ENCODE peak calls at places on chromosomes 5 and 9, in seven cellular contexts. One of them, this sample, is unnamed.

GRCh38 chr5:1405121-1405520 is 40.1 kb downstream of the SLC6A3 start:
- DNase-seq in fibroblast of lung: no peak
- DNase-seq in heart right ventricle: no peak
- DNase-seq in RCC 7860: no peak
- DNase-seq in Kasumi-1: no peak
- DNase-seq in glomerular endothelial cell: no peak
- DNase-seq in glutamatergic neuron: peak; percentile 9
- DNase-seq in this sample: peak; percentile 62

GRCh38 chr5:1877434-1878049 is 5.2 kb downstream of the IRX4 start:
- DNase-seq in heart right ventricle: no peak
- DNase-seq in glomerular endothelial cell: no peak
- DNase-seq in RCC 7860: no peak
- DNase-seq in fibroblast of lung: peak; percentile 2
- DNase-seq in glutamatergic neuron: no peak
- DNase-seq in Kasumi-1: no peak
- DNase-seq in this sample: no peak

GRCh38 chr9:89555426-89556375 is 49.1 kb upstream of the GADD45G start:
- DNase-seq in heart right ventricle: no peak
- DNase-seq in glomerular endothelial cell: no peak
- DNase-seq in fibroblast of lung: no peak
- DNase-seq in Kasumi-1: no peak
- DNase-seq in RCC 7860: peak; percentile 67
- DNase-seq in glutamatergic neuron: no peak
- DNase-seq in this sample: no peak

GRCh38 chr9:137757613-137758029 is 120.0 kb upstream of the CACNA1B start:
- DNase-seq in fibroblast of lung: peak; percentile 77
- DNase-seq in Kasumi-1: no peak
- DNase-seq in heart right ventricle: no peak
- DNase-seq in glutamatergic neuron: no peak
- DNase-seq in RCC 7860: peak; percentile 81
- DNase-seq in glomerular endothelial cell: no peak
- DNase-seq in this sample: peak; percentile 93

GRCh38 chr5:59992206-59992605 is 98.7 kb upstream of the PDE4D start:
- DNase-seq in glutamatergic neuron: no peak
- DNase-seq in glomerular endothelial cell: no peak
- DNase-seq in heart right ventricle: no peak
- DNase-seq in Kasumi-1: no peak
- DNase-seq in RCC 7860: no peak
- DNase-seq in fibroblast of lung: no peak
- DNase-seq in this sample: no peak

GRCh38 chr5:178460598-178461425 is 129.4 kb downstream of the COL23A1 start:
- DNase-seq in Kasumi-1: peak; percentile 21
- DNase-seq in heart right ventricle: peak; percentile 80
- DNase-seq in fibroblast of lung: peak; percentile 39
- DNase-seq in RCC 7860: peak; percentile 19
- DNase-seq in glomerular endothelial cell: no peak
- DNase-seq in glutamatergic neuron: peak; percentile 92
- DNase-seq in this sample: peak; percentile 78

GRCh38 chr5:151499636-151500035 is 52.2 kb downstream of the SLC36A1 start:
- DNase-seq in Kasumi-1: peak; percentile 20
- DNase-seq in glomerular endothelial cell: no peak
- DNase-seq in RCC 7860: no peak
- DNase-seq in glutamatergic neuron: no peak
- DNase-seq in fibroblast of lung: peak; percentile 34
- DNase-seq in heart right ventricle: no peak
- DNase-seq in this sample: no peak

GRCh38 chr5:125440905-125441304 is 694.5 kb upstream of the ZNF608 start:
- DNase-seq in fibroblast of lung: no peak
- DNase-seq in RCC 7860: no peak
- DNase-seq in glutamatergic neuron: no peak
- DNase-seq in heart right ventricle: no peak
- DNase-seq in Kasumi-1: no peak
- DNase-seq in glomerular endothelial cell: no peak
- DNase-seq in this sample: no peak

GRCh38 chr9:3528466-3528865 is 2.7 kb upstream of the RFX3 start:
- DNase-seq in RCC 7860: no peak
- DNase-seq in glomerular endothelial cell: no peak
- DNase-seq in Kasumi-1: peak; percentile 25
- DNase-seq in fibroblast of lung: no peak
- DNase-seq in glutamatergic neuron: no peak
- DNase-seq in heart right ventricle: no peak
- DNase-seq in this sample: no peak

GRCh38 chr5:62960781-62961180 is 382.2 kb downstream of the LRRC70 start:
- DNase-seq in RCC 7860: no peak
- DNase-seq in glutamatergic neuron: no peak
- DNase-seq in Kasumi-1: no peak
- DNase-seq in glomerular endothelial cell: no peak
- DNase-seq in heart right ventricle: no peak
- DNase-seq in fibroblast of lung: no peak
- DNase-seq in this sample: no peak

GRCh38 chr9:99385814-99386279 is 163.8 kb downstream of the SEC61B start:
- DNase-seq in RCC 7860: no peak
- DNase-seq in Kasumi-1: no peak
- DNase-seq in glutamatergic neuron: peak; percentile 54
- DNase-seq in glomerular endothelial cell: no peak
- DNase-seq in fibroblast of lung: peak; percentile 57
- DNase-seq in heart right ventricle: peak; percentile 37
- DNase-seq in this sample: no peak

GRCh38 chr5:98320317-98320716 is 453.1 kb upstream of the RGMB start:
- DNase-seq in heart right ventricle: no peak
- DNase-seq in Kasumi-1: no peak
- DNase-seq in glomerular endothelial cell: no peak
- DNase-seq in RCC 7860: no peak
- DNase-seq in glutamatergic neuron: no peak
- DNase-seq in fibroblast of lung: no peak
- DNase-seq in this sample: no peak

GRCh38 chr5:1336749-1337489 is 8.0 kb downstream of the CLPTM1L start:
- DNase-seq in Kasumi-1: no peak
- DNase-seq in fibroblast of lung: no peak
- DNase-seq in glutamatergic neuron: no peak
- DNase-seq in heart right ventricle: no peak
- DNase-seq in glomerular endothelial cell: no peak
- DNase-seq in RCC 7860: no peak
- DNase-seq in this sample: peak; percentile 71

GRCh38 chr9:71587576-71588362 is 180.5 kb downstream of the CEMIP2 start:
- DNase-seq in fibroblast of lung: peak; percentile 5
- DNase-seq in RCC 7860: peak; percentile 89
- DNase-seq in glutamatergic neuron: no peak
- DNase-seq in glomerular endothelial cell: no peak
- DNase-seq in heart right ventricle: no peak
- DNase-seq in Kasumi-1: no peak
- DNase-seq in this sample: no peak

GRCh38 chr9:38362912-38363588 is 29.5 kb upstream of the ALDH1B1 start:
- DNase-seq in Kasumi-1: peak; percentile 85
- DNase-seq in RCC 7860: peak; percentile 66
- DNase-seq in glomerular endothelial cell: peak; percentile 33
- DNase-seq in fibroblast of lung: peak; percentile 87
- DNase-seq in heart right ventricle: no peak
- DNase-seq in glutamatergic neuron: peak; percentile 41
- DNase-seq in this sample: peak; percentile 87

GRCh38 chr9:128824911-128825310 is 4.7 kb downstream of the SPOUT1 start:
- DNase-seq in Kasumi-1: no peak
- DNase-seq in heart right ventricle: no peak
- DNase-seq in glutamatergic neuron: no peak
- DNase-seq in glomerular endothelial cell: no peak
- DNase-seq in fibroblast of lung: no peak
- DNase-seq in RCC 7860: no peak
- DNase-seq in this sample: peak; percentile 82

GRCh38 chr5:14802541-14802940 is 69.0 kb downstream of the ANKH start:
- DNase-seq in Kasumi-1: no peak
- DNase-seq in glomerular endothelial cell: no peak
- DNase-seq in RCC 7860: no peak
- DNase-seq in fibroblast of lung: no peak
- DNase-seq in glutamatergic neuron: no peak
- DNase-seq in heart right ventricle: no peak
- DNase-seq in this sample: no peak

GRCh38 chr5:52727568-52727967 is 60.1 kb upstream of the ITGA1 start:
- DNase-seq in Kasumi-1: no peak
- DNase-seq in RCC 7860: no peak
- DNase-seq in glomerular endothelial cell: peak; percentile 88
- DNase-seq in fibroblast of lung: peak; percentile 56
- DNase-seq in glutamatergic neuron: no peak
- DNase-seq in heart right ventricle: no peak
- DNase-seq in this sample: peak; percentile 49

GRCh38 chr5:169006878-169007790 is 293.8 kb downstream of the SLIT3 start:
- DNase-seq in heart right ventricle: no peak
- DNase-seq in glutamatergic neuron: no peak
- DNase-seq in fibroblast of lung: no peak
- DNase-seq in glomerular endothelial cell: no peak
- DNase-seq in RCC 7860: peak; percentile 55
- DNase-seq in Kasumi-1: no peak
- DNase-seq in this sample: peak; percentile 74

GRCh38 chr9:88535226-88535931 is 401 bp downstream of the NXNL2 start:
- DNase-seq in fibroblast of lung: no peak
- DNase-seq in Kasumi-1: no peak
- DNase-seq in heart right ventricle: peak; percentile 17
- DNase-seq in glutamatergic neuron: peak; percentile 54
- DNase-seq in glomerular endothelial cell: no peak
- DNase-seq in RCC 7860: no peak
- DNase-seq in this sample: peak; percentile 78

GRCh38 chr5:140402258-140403074 is 833 bp downstream of the ANKHD1 start:
- DNase-seq in glomerular endothelial cell: peak; percentile 4
- DNase-seq in RCC 7860: peak; percentile 36
- DNase-seq in Kasumi-1: peak; percentile 80
- DNase-seq in heart right ventricle: peak; percentile 30
- DNase-seq in glutamatergic neuron: peak; percentile 50
- DNase-seq in fibroblast of lung: peak; percentile 41
- DNase-seq in this sample: peak; percentile 82

GRCh38 chr5:167104351-167104750 is 1187.1 kb upstream of the WWC1 start:
- DNase-seq in glomerular endothelial cell: no peak
- DNase-seq in RCC 7860: no peak
- DNase-seq in fibroblast of lung: no peak
- DNase-seq in Kasumi-1: no peak
- DNase-seq in heart right ventricle: no peak
- DNase-seq in glutamatergic neuron: no peak
- DNase-seq in this sample: no peak

GRCh38 chr5:132446621-132447020 is 44.0 kb downstream of the IRF1 start:
- DNase-seq in heart right ventricle: peak; percentile 69
- DNase-seq in glomerular endothelial cell: no peak
- DNase-seq in Kasumi-1: no peak
- DNase-seq in RCC 7860: no peak
- DNase-seq in glutamatergic neuron: no peak
- DNase-seq in fibroblast of lung: peak; percentile 88
- DNase-seq in this sample: no peak

GRCh38 chr9:137670391-137671195 is 51.8 kb downstream of the EHMT1 start:
- DNase-seq in glomerular endothelial cell: no peak
- DNase-seq in Kasumi-1: no peak
- DNase-seq in fibroblast of lung: no peak
- DNase-seq in heart right ventricle: peak; percentile 39
- DNase-seq in RCC 7860: no peak
- DNase-seq in glutamatergic neuron: peak; percentile 60
- DNase-seq in this sample: peak; percentile 47

GRCh38 chr5:95317085-95317484 is 32.2 kb upstream of the MCTP1 start:
- DNase-seq in glutamatergic neuron: no peak
- DNase-seq in RCC 7860: no peak
- DNase-seq in heart right ventricle: no peak
- DNase-seq in glomerular endothelial cell: no peak
- DNase-seq in fibroblast of lung: no peak
- DNase-seq in Kasumi-1: no peak
- DNase-seq in this sample: peak; percentile 5

GRCh38 chr5:83022334-83022733 is 54.9 kb downstream of the TMEM167A start:
- DNase-seq in glutamatergic neuron: no peak
- DNase-seq in heart right ventricle: no peak
- DNase-seq in fibroblast of lung: no peak
- DNase-seq in RCC 7860: no peak
- DNase-seq in Kasumi-1: no peak
- DNase-seq in glomerular endothelial cell: no peak
- DNase-seq in this sample: no peak

GRCh38 chr5:148972958-148973357 is 89.9 kb downstream of the SH3TC2 start:
- DNase-seq in fibroblast of lung: peak; percentile 82
- DNase-seq in glutamatergic neuron: no peak
- DNase-seq in glomerular endothelial cell: peak; percentile 88
- DNase-seq in Kasumi-1: no peak
- DNase-seq in RCC 7860: peak; percentile 85
- DNase-seq in heart right ventricle: no peak
- DNase-seq in this sample: peak; percentile 90

GRCh38 chr5:134223406-134224251 is 2.2 kb downstream of the PPP2CA start:
- DNase-seq in glutamatergic neuron: no peak
- DNase-seq in heart right ventricle: no peak
- DNase-seq in Kasumi-1: no peak
- DNase-seq in RCC 7860: no peak
- DNase-seq in fibroblast of lung: peak; percentile 38
- DNase-seq in glomerular endothelial cell: no peak
- DNase-seq in this sample: no peak

GRCh38 chr5:156913719-156914370 is 49.2 kb downstream of the TIMD4 start:
- DNase-seq in Kasumi-1: no peak
- DNase-seq in fibroblast of lung: no peak
- DNase-seq in glomerular endothelial cell: no peak
- DNase-seq in RCC 7860: no peak
- DNase-seq in glutamatergic neuron: no peak
- DNase-seq in heart right ventricle: no peak
- DNase-seq in this sample: no peak

GRCh38 chr5:96431376-96432244 is 1.4 kb downstream of the PCSK1 start:
- DNase-seq in heart right ventricle: no peak
- DNase-seq in RCC 7860: no peak
- DNase-seq in fibroblast of lung: peak; percentile 22
- DNase-seq in glutamatergic neuron: peak; percentile 37
- DNase-seq in Kasumi-1: no peak
- DNase-seq in glomerular endothelial cell: no peak
- DNase-seq in this sample: peak; percentile 17

This sample was measured in osteoblast.